ENCODE peak calls at places on chromosomes 12 and 14, in six cellular contexts. M is trophoblast cell, V is mesendoderm, Z is H1, F is neuronal stem cell, E is mesenchymal stem cell. G is an unnamed sample. For H3K36me3, the result is how much of the 10 kb centered on the place peaks cover.

GRCh38 chr14:78519863-78520262 is 349.7 kb downstream of the NRXN3 start:
- DNase-seq in M (peak), V (peak), Z (peak), F (peak), E (peak), G (peak)

GRCh38 chr14:95227279-95227860 is 70.0 kb upstream of the DICER1 start:
- DNase-seq in M (no peak), V (no peak), Z (no peak), F (no peak), E (no peak), G (peak)

GRCh38 chr12:115072712-115073111 is 388.7 kb upstream of the TBX3 start:
- DNase-seq in M (no peak), V (peak), Z (no peak), F (no peak), E (no peak), G (no peak)

GRCh38 chr12:76539727-76540126 is 19.8 kb downstream of the OSBPL8 start:
- DNase-seq in M (no peak), V (peak), Z (no peak), F (no peak), E (no peak), G (no peak)

GRCh38 chr12:98909749-98910148 is 264.7 kb downstream of the APAF1 start:
- DNase-seq in M (no peak), V (peak), Z (peak), F (peak), E (no peak), G (no peak)

GRCh38 chr12:130705174-130705880 is 10.8 kb downstream of the RIMBP2 start:
- DNase-seq in M (no peak), V (no peak), Z (no peak), F (no peak), E (no peak), G (no peak)

GRCh38 chr12:77153706-77154105 is 88.3 kb upstream of the E2F7 start:
- DNase-seq in M (no peak), V (no peak), Z (no peak), F (no peak), E (no peak), G (no peak)

GRCh38 chr14:94267352-94267751 is 25.7 kb downstream of the SERPINA10 start:
- DNase-seq in M (no peak), V (no peak), Z (no peak), F (no peak), E (no peak), G (no peak)

GRCh38 chr12:13176257-13176656 is 20.3 kb upstream of the EMP1 start:
- DNase-seq in M (peak), V (no peak), Z (no peak), F (no peak), E (no peak), G (no peak)

GRCh38 chr12:95004610-95005009 is 1.1 kb upstream of the NDUFA12 start:
- DNase-seq in M (no peak), V (no peak), Z (no peak), F (no peak), E (peak), G (peak)

GRCh38 chr12:130425698-130426245 is 88.1 kb downstream of the PIWIL1 start:
- DNase-seq in M (no peak), V (no peak), Z (no peak), F (no peak), E (no peak), G (no peak)

GRCh38 chr14:74577247-74577947 is 34.6 kb downstream of the LTBP2 start:
- DNase-seq in M (no peak), V (no peak), Z (no peak), F (no peak), E (no peak), G (peak)

GRCh38 chr14:70563869-70564268 is 29.1 kb upstream of the ADAM20 start:
- DNase-seq in M (no peak), V (no peak), Z (no peak), F (no peak), E (no peak), G (no peak)

GRCh38 chr14:50025776-50026175 is 90.6 kb downstream of the VCPKMT start:
- DNase-seq in M (no peak), V (no peak), Z (no peak), F (no peak), E (no peak), G (peak)

GRCh38 chr14:31266437-31267331 is 59.1 kb upstream of the HECTD1 start:
- DNase-seq in M (no peak), V (no peak), Z (no peak), F (no peak), E (no peak), G (no peak)

GRCh38 chr14:78530078-78530477 is 359.9 kb downstream of the NRXN3 start:
- DNase-seq in M (peak), V (peak), Z (peak), F (peak), E (no peak), G (no peak)

GRCh38 chr14:104998801-104999200 is 13.2 kb downstream of the CLBA1 start:
- DNase-seq in M (no peak), V (no peak), Z (no peak), F (no peak), E (no peak), G (no peak)

GRCh38 chr12:57845478-57846284 is 848 bp downstream of the CTDSP2 start:
- DNase-seq in M (peak), V (peak), Z (no peak), F (no peak), E (peak), G (no peak)

GRCh38 chr14:49886523-49886922 is 6.4 kb upstream of the ARF6 start:
- DNase-seq in M (no peak), V (no peak), Z (no peak), F (no peak), E (no peak), G (no peak)

GRCh38 chr12:116458492-116458891 is 100.7 kb upstream of the MAP1LC3B2 start:
- DNase-seq in M (no peak), V (no peak), Z (no peak), F (no peak), E (no peak), G (no peak)

GRCh38 chr12:24396266-24396665 is 446.8 kb upstream of the SOX5 start:
- DNase-seq in M (no peak), V (no peak), Z (no peak), F (no peak), E (no peak), G (no peak)

GRCh38 chr12:124509676-124510300 is 57.6 kb downstream of the NCOR2 start:
- DNase-seq in M (no peak), V (peak), Z (no peak), F (no peak), E (peak), G (peak)

GRCh38 chr12:20125259-20125919 is 242.9 kb upstream of the PDE3A start:
- DNase-seq in M (no peak), V (no peak), Z (no peak), F (no peak), E (no peak), G (no peak)

GRCh38 chr12:92473564-92473963 is 229.2 kb upstream of the PLEKHG7 start:
- DNase-seq in M (no peak), V (no peak), Z (no peak), F (no peak), E (no peak), G (no peak)

GRCh38 chr12:92482599-92482998 is 220.2 kb upstream of the PLEKHG7 start:
- DNase-seq in M (no peak), V (no peak), Z (no peak), F (no peak), E (no peak), G (no peak)

GRCh38 chr12:92476844-92477243 is 225.9 kb upstream of the PLEKHG7 start:
- DNase-seq in M (no peak), V (no peak), Z (no peak), F (no peak), E (no peak), G (no peak)

GRCh38 chr12:92478692-92479091 is 224.1 kb upstream of the PLEKHG7 start:
- DNase-seq in M (no peak), V (no peak), Z (no peak), F (no peak), E (no peak), G (no peak)
- H3K4ac ChIP-seq in M (no peak), V (no peak), Z (no peak), F (no peak), E (no peak), G (no peak)

GRCh38 chr12:53012928-53013327 is 6.7 kb downstream of the EIF4B start:
- DNase-seq in M (no peak), V (no peak), Z (no peak), F (no peak), E (no peak), G (no peak)

GRCh38 chr12:53010955-53011354 is 4.7 kb downstream of the EIF4B start:
- DNase-seq in M (peak), V (no peak), Z (no peak), F (no peak), E (no peak), G (no peak)

GRCh38 chr12:53011889-53012288 is 5.6 kb downstream of the EIF4B start:
- DNase-seq in M (no peak), V (no peak), Z (no peak), F (no peak), E (no peak), G (no peak)

GRCh38 chr12:53014709-53015108 is 8.5 kb downstream of the EIF4B start:
- DNase-seq in M (no peak), V (no peak), Z (no peak), F (no peak), E (no peak), G (no peak)
- H3K36me3 ChIP-seq in M (under half), V (under half), Z (half or more), F (half or more), E (half or more), G (under half)

GRCh38 chr12:120292661-120293531 is at the start of gene RNU4-1:
- DNase-seq in M (peak), V (peak), Z (peak), F (peak), E (peak), G (peak)
- H3K4ac ChIP-seq in M (no peak), V (peak), Z (peak), F (no peak), E (no peak), G (peak)

GRCh38 chr14:24150567-24150966 is 3.3 kb downstream of the RNF31 start:
- DNase-seq in M (no peak), V (no peak), Z (no peak), F (no peak), E (no peak), G (no peak)
- H3K36me3 ChIP-seq in M (under half), V (under half), Z (under half), F (half or more), E (half or more), G (under half)

GRCh38 chr12:64404470-64405446 is 566 bp downstream of the XPOT start:
- DNase-seq in M (peak), V (peak), Z (no peak), F (no peak), E (peak), G (peak)
- H3K4ac ChIP-seq in M (peak), V (peak), Z (peak), F (peak), E (peak), G (peak)

DNA sequence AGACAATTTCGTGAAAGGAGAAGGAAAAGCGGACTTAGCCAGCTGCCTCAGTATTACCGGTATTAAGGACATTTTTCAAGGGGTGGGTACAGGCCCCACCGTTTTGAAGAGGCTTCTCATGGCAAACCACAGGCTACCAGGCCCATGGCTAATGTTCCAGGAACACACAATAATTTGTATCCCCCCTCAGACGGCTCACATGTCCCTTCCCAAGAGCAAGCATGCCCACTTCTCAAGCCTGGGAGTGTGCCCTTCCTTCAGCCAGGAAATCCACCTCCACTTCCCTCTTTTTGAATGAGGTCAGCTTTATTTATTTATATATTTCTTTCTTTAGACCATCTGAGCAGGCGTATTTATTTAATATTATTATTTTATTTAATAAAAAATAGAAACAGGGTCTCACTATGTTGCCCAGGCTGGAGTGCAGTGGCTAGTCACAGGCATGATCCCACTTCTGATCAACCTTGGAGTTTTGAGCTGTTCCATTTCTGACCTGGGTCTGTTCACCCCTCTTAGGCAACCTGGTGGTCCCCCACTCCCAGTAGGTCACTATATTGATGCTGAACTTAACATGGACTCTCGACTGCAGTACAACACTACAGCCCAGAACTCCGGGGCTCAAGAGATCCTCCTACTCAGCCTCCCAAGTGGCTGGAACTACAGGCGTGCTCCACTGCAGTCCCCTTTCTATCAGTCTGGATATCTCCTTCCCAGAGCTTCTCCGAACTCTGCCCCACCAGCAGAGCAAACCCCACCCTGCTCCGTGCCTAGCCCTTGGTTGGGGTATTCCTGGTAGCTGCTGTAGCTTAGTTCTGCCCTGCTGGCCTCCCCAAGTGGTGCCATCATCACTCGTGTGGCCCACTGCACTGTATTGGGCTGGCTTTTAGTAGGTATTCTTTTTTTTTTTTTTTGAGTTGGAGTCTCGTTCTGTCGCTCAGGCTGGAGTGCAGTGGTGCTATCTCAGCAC is 9.8 kb downstream of the HSP90AA1 start:
- DNase-seq in M (peak), V (no peak), Z (no peak), F (no peak), E (no peak), G (no peak)
- H3K36me3 ChIP-seq in M (under half), V (under half), Z (under half), F (under half), E (under half), G (under half)

GRCh38 chr14:68795602-68796417 is 2.9 kb upstream of the ZFP36L1 start:
- DNase-seq in M (peak), V (peak), Z (peak), F (no peak), E (peak), G (peak)

GRCh38 chr14:68794856-68795601 is 2.2 kb upstream of the ZFP36L1 start:
- DNase-seq in M (peak), V (peak), Z (no peak), F (no peak), E (peak), G (peak)

GRCh38 chr14:68793734-68794129 is 865 bp upstream of the ZFP36L1 start:
- DNase-seq in M (no peak), V (no peak), Z (no peak), F (no peak), E (no peak), G (no peak)

GRCh38 chr14:68792830-68793733 is at the start of gene ZFP36L1:
- DNase-seq in M (peak), V (peak), Z (peak), F (peak), E (peak), G (peak)

GRCh38 chr14:68794130-68794855 is 1.4 kb upstream of the ZFP36L1 start:
- DNase-seq in M (peak), V (peak), Z (no peak), F (no peak), E (peak), G (peak)
- H3K4ac ChIP-seq in M (peak), V (peak), Z (peak), F (no peak), E (peak), G (peak)

GRCh38 chr12:111247083-111247783 is 121.7 kb downstream of the PHETA1 start:
- DNase-seq in M (no peak), V (no peak), Z (no peak), F (no peak), E (no peak), G (no peak)

GRCh38 chr12:111248981-111249380 is 119.9 kb downstream of the PHETA1 start:
- DNase-seq in M (no peak), V (no peak), Z (no peak), F (no peak), E (no peak), G (no peak)

GRCh38 chr12:111250251-111250881 is 118.5 kb downstream of the PHETA1 start:
- DNase-seq in M (no peak), V (no peak), Z (no peak), F (no peak), E (no peak), G (no peak)

GRCh38 chr12:111246477-111247011 is 122.4 kb downstream of the PHETA1 start:
- DNase-seq in M (no peak), V (no peak), Z (no peak), F (no peak), E (no peak), G (no peak)

DNA sequence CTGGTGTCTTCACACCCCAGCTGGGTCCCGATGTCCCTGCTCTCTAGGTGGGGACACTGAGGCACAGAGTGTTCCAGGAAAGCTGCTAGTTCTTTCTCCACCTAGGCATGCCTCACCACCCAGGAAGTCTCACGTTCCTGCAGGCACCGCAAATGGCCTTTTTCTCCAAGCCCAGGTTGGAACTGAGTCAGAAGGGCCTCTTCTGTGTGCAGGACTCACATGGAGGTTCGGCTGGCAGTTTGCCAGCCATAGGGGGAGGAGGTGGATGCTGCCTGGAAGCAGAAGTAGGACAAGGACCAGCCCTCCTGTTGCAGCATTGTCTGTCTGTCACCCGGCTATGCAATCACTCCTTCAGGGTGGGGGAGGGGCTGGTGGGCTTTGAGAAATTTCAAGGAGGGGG is 120.7 kb downstream of the PHETA1 start:
- DNase-seq in M (peak), V (peak), Z (no peak), F (no peak), E (no peak), G (no peak)
- H3K36me3 ChIP-seq in M (under half), V (under half), Z (under half), F (under half), E (under half), G (under half)

DNA sequence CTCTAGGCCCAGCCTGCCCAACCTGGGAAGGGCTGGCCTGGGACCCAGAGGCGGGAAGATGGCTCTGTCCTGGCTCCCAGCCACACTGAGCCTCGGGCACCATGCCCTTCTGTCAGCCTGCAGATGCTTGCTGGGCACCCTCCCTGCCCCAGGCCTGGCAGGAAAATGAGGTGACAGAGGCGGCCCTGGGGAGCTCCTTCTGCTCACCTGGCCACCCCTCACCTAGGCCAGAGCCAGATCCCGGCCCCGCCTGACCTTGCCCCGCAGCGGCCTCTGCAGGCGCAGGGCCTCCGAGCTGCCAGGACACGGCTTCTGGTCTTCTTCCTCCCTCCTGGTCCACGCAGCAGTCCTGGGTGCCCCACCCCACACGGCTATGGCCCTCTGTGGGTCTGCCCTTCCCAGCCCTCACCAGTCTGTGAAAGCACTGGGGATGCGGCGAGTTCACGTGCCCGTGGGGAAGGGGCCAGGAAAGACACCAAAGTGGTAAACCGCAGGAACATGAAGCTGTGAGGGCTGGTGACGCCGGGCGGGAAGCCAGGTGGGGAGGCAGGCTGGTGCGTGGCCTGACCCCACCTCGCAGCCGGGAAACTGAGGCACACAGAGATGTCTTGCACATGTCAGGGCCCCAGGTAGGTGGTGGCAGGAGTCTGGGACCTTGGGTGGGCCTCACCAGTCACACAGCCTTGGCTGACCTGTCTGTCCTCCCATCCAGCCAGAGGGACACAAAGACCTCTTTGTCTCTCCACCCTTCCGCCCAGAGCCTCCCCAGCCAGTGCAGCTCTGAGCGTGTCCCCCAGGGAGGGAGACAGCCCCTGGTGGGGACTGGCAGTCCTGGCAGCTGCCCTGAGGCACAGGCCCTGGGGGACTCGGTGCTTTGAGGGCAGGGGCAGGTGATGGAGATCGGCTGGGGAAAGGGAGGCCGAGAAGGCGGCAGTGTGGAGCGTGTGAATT is 12.8 kb downstream of the BAG5 start:
- DNase-seq in M (no peak), V (no peak), Z (no peak), F (no peak), E (no peak), G (no peak)
- H3K4ac ChIP-seq in M (no peak), V (no peak), Z (no peak), F (no peak), E (no peak), G (no peak)

DNA sequence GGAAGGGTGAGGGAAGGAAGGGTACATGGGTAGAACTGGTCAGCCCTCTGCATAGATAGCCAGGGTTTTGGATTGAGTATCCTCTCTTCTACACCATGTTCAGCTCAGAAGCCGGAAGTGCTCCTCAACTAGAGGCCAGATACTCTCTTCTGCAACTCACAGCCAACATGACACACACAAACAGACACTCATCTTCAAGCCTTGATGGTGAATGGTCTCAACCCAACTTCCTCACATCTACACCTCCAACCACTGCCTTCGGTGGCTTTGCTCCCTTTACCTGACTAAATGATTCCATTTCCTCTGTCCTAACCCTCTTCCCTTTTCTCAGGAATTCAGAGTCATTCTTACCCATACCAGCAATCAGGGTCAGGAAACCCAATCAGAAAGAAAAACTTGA is 7.6 kb upstream of the FKBP11 start:
- DNase-seq in M (no peak), V (no peak), Z (no peak), F (no peak), E (no peak), G (no peak)
- H3K36me3 ChIP-seq in M (under half), V (under half), Z (half or more), F (half or more), E (half or more), G (under half)

G was measured in IMR-90.